ENCODE peak calls at places on chromosomes 4 and X, in seven cellular contexts. One of them, this sample, is unnamed.

GRCh38 chr4:183945741-183946140 is 40.6 kb downstream of the STOX2 start:
- DNase-seq in endodermal cell: no peak
- DNase-seq in cardiac muscle cell: no peak
- DNase-seq in HFF-Myc: no peak
- DNase-seq in transverse colon: no peak
- DNase-seq in CD8-positive, alpha-beta memory T cell: no peak
- DNase-seq in fibroblast of pulmonary artery: no peak
- DNase-seq in this sample: no peak

GRCh38 chrX:110420771-110421498 is 62.3 kb downstream of the RTL9 start:
- DNase-seq in endodermal cell: no peak
- DNase-seq in cardiac muscle cell: no peak
- DNase-seq in HFF-Myc: no peak
- DNase-seq in transverse colon: no peak
- DNase-seq in CD8-positive, alpha-beta memory T cell: no peak
- DNase-seq in fibroblast of pulmonary artery: no peak
- DNase-seq in this sample: no peak

GRCh38 chr4:153170407-153170806 is 33.8 kb upstream of the TRIM2 start:
- DNase-seq in endodermal cell: no peak
- DNase-seq in cardiac muscle cell: no peak
- DNase-seq in HFF-Myc: no peak
- DNase-seq in transverse colon: no peak
- DNase-seq in CD8-positive, alpha-beta memory T cell: no peak
- DNase-seq in fibroblast of pulmonary artery: no peak
- DNase-seq in this sample: no peak

GRCh38 chrX:136162827-136163427 is 15.6 kb downstream of the FHL1 start:
- DNase-seq in endodermal cell: peak; percentile 85
- DNase-seq in cardiac muscle cell: peak; percentile 23
- DNase-seq in HFF-Myc: no peak
- DNase-seq in transverse colon: peak; percentile 66
- DNase-seq in CD8-positive, alpha-beta memory T cell: peak; percentile 9
- DNase-seq in fibroblast of pulmonary artery: peak; percentile 64
- DNase-seq in this sample: peak; percentile 59

GRCh38 chrX:7132335-7133035 is 15.0 kb upstream of the STS start:
- DNase-seq in endodermal cell: peak; percentile 86
- DNase-seq in cardiac muscle cell: peak; percentile 64
- DNase-seq in HFF-Myc: no peak
- DNase-seq in transverse colon: peak; percentile 91
- DNase-seq in CD8-positive, alpha-beta memory T cell: no peak
- DNase-seq in fibroblast of pulmonary artery: peak; percentile 72
- DNase-seq in this sample: peak; percentile 93

GRCh38 chr4:178329226-178329872 is 887.1 kb upstream of the AGA start:
- DNase-seq in endodermal cell: no peak
- DNase-seq in cardiac muscle cell: no peak
- DNase-seq in HFF-Myc: no peak
- DNase-seq in transverse colon: no peak
- DNase-seq in CD8-positive, alpha-beta memory T cell: no peak
- DNase-seq in fibroblast of pulmonary artery: no peak
- DNase-seq in this sample: no peak

GRCh38 chrX:33128048-33128805 is 83.1 kb downstream of the DMD start:
- DNase-seq in endodermal cell: peak; percentile 47
- DNase-seq in cardiac muscle cell: peak; percentile 19
- DNase-seq in HFF-Myc: no peak
- DNase-seq in transverse colon: no peak
- DNase-seq in CD8-positive, alpha-beta memory T cell: no peak
- DNase-seq in fibroblast of pulmonary artery: no peak
- DNase-seq in this sample: no peak

GRCh38 chrX:5915783-5916182 is 312.9 kb downstream of the NLGN4X start:
- DNase-seq in endodermal cell: no peak
- DNase-seq in cardiac muscle cell: no peak
- DNase-seq in HFF-Myc: no peak
- DNase-seq in transverse colon: no peak
- DNase-seq in CD8-positive, alpha-beta memory T cell: no peak
- DNase-seq in fibroblast of pulmonary artery: no peak
- DNase-seq in this sample: no peak

GRCh38 chr4:81970454-81970853 is 403.3 kb downstream of the HNRNPD start:
- DNase-seq in endodermal cell: no peak
- DNase-seq in cardiac muscle cell: no peak
- DNase-seq in HFF-Myc: no peak
- DNase-seq in transverse colon: no peak
- DNase-seq in CD8-positive, alpha-beta memory T cell: no peak
- DNase-seq in fibroblast of pulmonary artery: no peak
- DNase-seq in this sample: no peak

GRCh38 chr4:169604131-169604900 is 8.1 kb downstream of the NEK1 start:
- DNase-seq in endodermal cell: no peak
- DNase-seq in cardiac muscle cell: no peak
- DNase-seq in HFF-Myc: no peak
- DNase-seq in transverse colon: no peak
- DNase-seq in CD8-positive, alpha-beta memory T cell: no peak
- DNase-seq in fibroblast of pulmonary artery: peak; percentile 73
- DNase-seq in this sample: no peak

GRCh38 chrX:153471663-153472280 is 1.4 kb upstream of the HAUS7 start:
- DNase-seq in endodermal cell: no peak
- DNase-seq in cardiac muscle cell: no peak
- DNase-seq in HFF-Myc: no peak
- DNase-seq in transverse colon: no peak
- DNase-seq in CD8-positive, alpha-beta memory T cell: no peak
- DNase-seq in fibroblast of pulmonary artery: no peak
- DNase-seq in this sample: no peak

GRCh38 chrX:153468008-153468580 is 2.3 kb downstream of the HAUS7 start:
- DNase-seq in endodermal cell: no peak
- DNase-seq in cardiac muscle cell: no peak
- DNase-seq in HFF-Myc: no peak
- DNase-seq in transverse colon: no peak
- DNase-seq in CD8-positive, alpha-beta memory T cell: no peak
- DNase-seq in fibroblast of pulmonary artery: no peak
- DNase-seq in this sample: no peak

GRCh38 chrX:153470411-153471363 is at the start of gene HAUS7:
- DNase-seq in endodermal cell: peak; percentile 96
- DNase-seq in cardiac muscle cell: peak; percentile 87
- DNase-seq in HFF-Myc: peak; percentile 52
- DNase-seq in transverse colon: peak; percentile 88
- DNase-seq in CD8-positive, alpha-beta memory T cell: peak; percentile 87
- DNase-seq in fibroblast of pulmonary artery: peak; percentile 91
- DNase-seq in this sample: peak; percentile 90

GRCh38 chrX:153473126-153473525 is 2.8 kb upstream of the HAUS7 start:
- DNase-seq in endodermal cell: no peak
- DNase-seq in cardiac muscle cell: no peak
- DNase-seq in HFF-Myc: no peak
- DNase-seq in transverse colon: no peak
- DNase-seq in CD8-positive, alpha-beta memory T cell: no peak
- DNase-seq in fibroblast of pulmonary artery: no peak
- DNase-seq in this sample: no peak

DNA sequence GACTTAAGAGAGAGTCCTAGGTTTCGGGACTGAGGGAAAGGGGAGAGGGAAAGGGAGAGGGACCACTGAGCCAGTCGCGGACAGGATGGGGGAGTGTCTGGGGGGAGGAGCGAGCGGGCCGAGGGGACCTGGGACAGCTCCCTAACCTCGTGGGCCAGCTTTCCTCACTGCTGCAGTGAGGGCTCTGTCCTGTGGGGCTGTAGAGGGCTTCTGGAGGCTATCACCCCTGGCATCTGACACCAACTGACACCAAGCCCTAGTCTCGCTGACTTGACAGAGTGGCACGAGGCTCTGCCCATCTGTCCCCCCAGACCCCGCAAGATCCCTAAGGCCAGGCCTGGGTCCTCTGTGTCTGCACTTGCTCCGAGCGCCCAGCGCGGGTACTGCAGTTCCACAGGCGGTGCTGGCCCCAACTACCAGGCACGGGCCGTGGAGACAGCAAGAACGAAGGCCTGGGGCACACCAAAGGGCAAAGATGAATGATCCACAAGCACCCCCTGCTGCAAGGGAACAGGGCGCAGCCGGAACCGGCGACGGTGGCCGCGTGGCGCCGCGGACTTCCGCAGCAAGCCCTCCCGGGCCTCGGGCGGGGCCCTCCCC is 465 bp downstream of the HAUS7 start:
- DNase-seq in endodermal cell: peak; percentile 73
- DNase-seq in cardiac muscle cell: peak; percentile 48
- DNase-seq in HFF-Myc: no peak
- DNase-seq in transverse colon: no peak
- DNase-seq in CD8-positive, alpha-beta memory T cell: no peak
- DNase-seq in fibroblast of pulmonary artery: peak; percentile 24
- DNase-seq in this sample: peak; percentile 36
- H3K4me3 ChIP-seq in endodermal cell: peak overlapping the region; percentile 82
- H3K4me3 ChIP-seq in cardiac muscle cell: peak overlapping the region; percentile 45
- H3K4me3 ChIP-seq in HFF-Myc: peak overlapping the region; percentile 75
- H3K4me3 ChIP-seq in transverse colon: peak overlapping the region; percentile 55
- H3K4me3 ChIP-seq in CD8-positive, alpha-beta memory T cell: peak overlapping the region; percentile 80
- H3K4me3 ChIP-seq in fibroblast of pulmonary artery: peak overlapping the region; percentile 63
- H3K4me3 ChIP-seq in this sample: peak overlapping the region; percentile 54

GRCh38 chr4:84917087-84917821 is 49.2 kb downstream of the WDFY3 start:
- DNase-seq in endodermal cell: no peak
- DNase-seq in cardiac muscle cell: no peak
- DNase-seq in HFF-Myc: no peak
- DNase-seq in transverse colon: no peak
- DNase-seq in CD8-positive, alpha-beta memory T cell: no peak
- DNase-seq in fibroblast of pulmonary artery: no peak
- DNase-seq in this sample: no peak

GRCh38 chr4:84917869-84918600 is 48.5 kb downstream of the WDFY3 start:
- DNase-seq in endodermal cell: no peak
- DNase-seq in cardiac muscle cell: no peak
- DNase-seq in HFF-Myc: no peak
- DNase-seq in transverse colon: no peak
- DNase-seq in CD8-positive, alpha-beta memory T cell: no peak
- DNase-seq in fibroblast of pulmonary artery: peak; percentile 35
- DNase-seq in this sample: no peak

GRCh38 chr4:84915396-84915780 is 51.1 kb downstream of the WDFY3 start:
- DNase-seq in endodermal cell: no peak
- DNase-seq in cardiac muscle cell: no peak
- DNase-seq in HFF-Myc: no peak
- DNase-seq in transverse colon: no peak
- DNase-seq in CD8-positive, alpha-beta memory T cell: no peak
- DNase-seq in fibroblast of pulmonary artery: peak; percentile 21
- DNase-seq in this sample: no peak

GRCh38 chr4:84914686-84915395 is 51.6 kb downstream of the WDFY3 start:
- DNase-seq in endodermal cell: no peak
- DNase-seq in cardiac muscle cell: no peak
- DNase-seq in HFF-Myc: no peak
- DNase-seq in transverse colon: no peak
- DNase-seq in CD8-positive, alpha-beta memory T cell: no peak
- DNase-seq in fibroblast of pulmonary artery: peak; percentile 86
- DNase-seq in this sample: no peak

DNA sequence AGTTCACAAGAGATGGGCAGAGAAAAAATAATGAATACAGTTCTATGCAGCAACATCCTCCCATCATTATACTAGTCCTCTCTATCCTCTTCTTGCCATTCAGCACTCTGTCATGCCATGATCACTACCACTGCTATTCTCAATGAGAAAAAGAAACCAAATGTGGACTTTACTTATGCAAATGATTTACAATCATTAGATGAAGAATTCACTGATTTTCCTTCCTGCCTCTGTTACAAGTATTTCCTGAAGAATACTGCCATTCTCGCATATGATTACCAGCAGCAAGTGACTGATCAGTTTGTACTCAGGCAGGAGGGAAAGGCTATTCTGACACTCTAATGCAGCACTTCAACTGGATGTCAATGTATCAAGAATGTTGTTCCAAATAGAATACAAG is 50.3 kb downstream of the WDFY3 start:
- DNase-seq in endodermal cell: no peak
- DNase-seq in cardiac muscle cell: no peak
- DNase-seq in HFF-Myc: no peak
- DNase-seq in transverse colon: no peak
- DNase-seq in CD8-positive, alpha-beta memory T cell: no peak
- DNase-seq in fibroblast of pulmonary artery: no peak
- DNase-seq in this sample: no peak
- H3K4me3 ChIP-seq in endodermal cell: no peak overlapping the region
- H3K4me3 ChIP-seq in cardiac muscle cell: no peak overlapping the region
- H3K4me3 ChIP-seq in HFF-Myc: no peak overlapping the region
- H3K4me3 ChIP-seq in transverse colon: no peak overlapping the region
- H3K4me3 ChIP-seq in CD8-positive, alpha-beta memory T cell: no peak overlapping the region
- H3K4me3 ChIP-seq in fibroblast of pulmonary artery: no peak overlapping the region
- H3K4me3 ChIP-seq in this sample: no peak overlapping the region

GRCh38 chr4:1137850-1138249 is 24.5 kb upstream of the RNF212 start:
- DNase-seq in endodermal cell: no peak
- DNase-seq in cardiac muscle cell: no peak
- DNase-seq in HFF-Myc: no peak
- DNase-seq in transverse colon: no peak
- DNase-seq in CD8-positive, alpha-beta memory T cell: no peak
- DNase-seq in fibroblast of pulmonary artery: peak; percentile 20
- DNase-seq in this sample: no peak
- H3K4me3 ChIP-seq in endodermal cell: no peak overlapping the region
- H3K4me3 ChIP-seq in cardiac muscle cell: no peak overlapping the region
- H3K4me3 ChIP-seq in HFF-Myc: no peak overlapping the region
- H3K4me3 ChIP-seq in transverse colon: no peak overlapping the region
- H3K4me3 ChIP-seq in CD8-positive, alpha-beta memory T cell: no peak overlapping the region
- H3K4me3 ChIP-seq in fibroblast of pulmonary artery: no peak overlapping the region
- H3K4me3 ChIP-seq in this sample: no peak overlapping the region

GRCh38 chr4:137541181-137541580 is 8.9 kb upstream of the PCDH18 start:
- DNase-seq in endodermal cell: no peak
- DNase-seq in cardiac muscle cell: no peak
- DNase-seq in HFF-Myc: no peak
- DNase-seq in transverse colon: no peak
- DNase-seq in CD8-positive, alpha-beta memory T cell: no peak
- DNase-seq in fibroblast of pulmonary artery: no peak
- DNase-seq in this sample: no peak
- H3K4me3 ChIP-seq in endodermal cell: no peak overlapping the region
- H3K4me3 ChIP-seq in cardiac muscle cell: no peak overlapping the region
- H3K4me3 ChIP-seq in HFF-Myc: no peak overlapping the region
- H3K4me3 ChIP-seq in transverse colon: no peak overlapping the region
- H3K4me3 ChIP-seq in CD8-positive, alpha-beta memory T cell: no peak overlapping the region
- H3K4me3 ChIP-seq in fibroblast of pulmonary artery: no peak overlapping the region
- H3K4me3 ChIP-seq in this sample: no peak overlapping the region

GRCh38 chrX:48598645-48599044 is 1.4 kb downstream of the WDR13 start:
- DNase-seq in endodermal cell: no peak
- DNase-seq in cardiac muscle cell: no peak
- DNase-seq in HFF-Myc: no peak
- DNase-seq in transverse colon: no peak
- DNase-seq in CD8-positive, alpha-beta memory T cell: no peak
- DNase-seq in fibroblast of pulmonary artery: no peak
- DNase-seq in this sample: no peak
- H3K4me3 ChIP-seq in endodermal cell: peak overlapping the region; percentile 86
- H3K4me3 ChIP-seq in cardiac muscle cell: no peak overlapping the region
- H3K4me3 ChIP-seq in HFF-Myc: peak overlapping the region; percentile 62
- H3K4me3 ChIP-seq in transverse colon: no peak overlapping the region
- H3K4me3 ChIP-seq in CD8-positive, alpha-beta memory T cell: peak overlapping the region; percentile 97
- H3K4me3 ChIP-seq in fibroblast of pulmonary artery: peak overlapping the region; percentile 65
- H3K4me3 ChIP-seq in this sample: no peak overlapping the region

DNA sequence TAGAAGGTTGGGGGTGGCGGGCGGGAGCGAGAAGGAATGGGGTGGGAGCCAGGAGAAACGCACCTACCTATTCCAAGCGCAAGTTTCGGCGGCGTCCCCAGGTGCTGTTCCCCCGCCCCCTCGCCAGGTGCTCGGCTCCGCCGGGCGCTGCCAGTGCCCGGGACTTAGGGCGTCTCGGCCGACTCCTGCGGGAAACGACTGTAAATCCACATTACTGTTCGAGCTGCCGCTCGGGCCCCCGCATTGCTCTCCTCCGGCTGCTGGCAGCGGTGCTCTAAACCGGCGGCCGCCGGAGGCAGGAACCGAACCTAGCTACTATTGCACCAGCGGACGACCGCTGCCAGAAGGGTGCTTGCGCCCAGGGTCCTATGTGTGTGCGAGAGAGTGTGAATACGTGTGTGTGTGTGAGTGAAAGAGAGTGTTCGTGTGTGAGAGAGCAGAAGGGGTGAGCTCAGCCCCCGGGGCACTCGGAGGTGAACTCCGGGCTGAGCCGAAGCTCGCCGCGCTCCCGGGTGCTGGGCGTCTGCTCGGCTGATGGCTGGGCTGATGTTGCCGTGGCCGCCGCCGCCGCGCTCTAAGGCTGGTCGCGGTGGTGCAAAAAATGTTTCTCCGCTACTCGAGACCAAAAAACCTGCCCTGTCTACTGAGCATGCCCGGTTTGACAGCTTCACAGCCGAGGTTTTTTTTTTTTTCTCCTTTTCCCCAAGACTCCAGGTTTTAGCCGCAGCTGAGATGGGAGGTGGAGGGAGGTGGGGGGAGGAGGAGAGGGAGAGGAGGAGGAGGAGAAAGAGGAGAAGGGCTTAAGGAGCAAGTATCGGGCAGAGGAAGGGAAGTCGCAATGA is 115.7 kb upstream of the TEX13C start:
- DNase-seq in endodermal cell: peak; percentile 75
- DNase-seq in cardiac muscle cell: peak; percentile 56
- DNase-seq in HFF-Myc: no peak
- DNase-seq in transverse colon: no peak
- DNase-seq in CD8-positive, alpha-beta memory T cell: no peak
- DNase-seq in fibroblast of pulmonary artery: no peak
- DNase-seq in this sample: peak; percentile 31
- H3K4me3 ChIP-seq in endodermal cell: peak overlapping the region; percentile 77
- H3K4me3 ChIP-seq in cardiac muscle cell: peak overlapping the region; percentile 35
- H3K4me3 ChIP-seq in HFF-Myc: no peak overlapping the region
- H3K4me3 ChIP-seq in transverse colon: peak overlapping the region; percentile 23
- H3K4me3 ChIP-seq in CD8-positive, alpha-beta memory T cell: no peak overlapping the region
- H3K4me3 ChIP-seq in fibroblast of pulmonary artery: no peak overlapping the region
- H3K4me3 ChIP-seq in this sample: peak overlapping the region; percentile 19

This sample was measured in Caco-2.